ENCODE peak calls at places on chromosomes 6 and 20, in seven cellular contexts. I, D, Y, R, O, B and Z are unnamed samples.
A peak's percentile ranks its signal among the peaks of the same experiment; 100 is the strongest.

GRCh38 chr20:16553684-16554083 is 19.6 kb downstream of the KIF16B start:
- DNase-seq in I (no peak), D (no peak), Y (no peak), R (no peak), O (no peak), B (no peak), Z (no peak)

GRCh38 chr20:50285376-50286173 is 94.9 kb downstream of the CEBPB start:
- DNase-seq in I (no peak), D (peak; percentile 84), Y (peak; percentile 28), R (no peak), O (no peak), B (peak; percentile 65), Z (no peak)

GRCh38 chr6:88380083-88380482 is 213.9 kb upstream of the CNR1 start:
- DNase-seq in I (no peak), D (peak; percentile 94), Y (no peak), R (no peak), O (peak; percentile 41), B (peak; percentile 80), Z (no peak)

GRCh38 chr20:63089051-63089907 is 82.5 kb upstream of the BHLHE23 start:
- DNase-seq in I (no peak), D (peak; percentile 50), Y (no peak), R (no peak), O (peak; percentile 10), B (peak; percentile 42), Z (peak; percentile 88)

GRCh38 chr20:24729896-24730605 is 219.0 kb upstream of the CST7 start:
- DNase-seq in I (no peak), D (no peak), Y (no peak), R (no peak), O (no peak), B (no peak), Z (no peak)

GRCh38 chr6:73236147-73236750 is 11.0 kb upstream of the KHDC1L start:
- DNase-seq in I (no peak), D (no peak), Y (no peak), R (no peak), O (no peak), B (no peak), Z (peak; percentile 79)

GRCh38 chr20:15862178-15862577 is 711.1 kb downstream of the KIF16B start:
- DNase-seq in I (peak; percentile 8), D (no peak), Y (no peak), R (no peak), O (no peak), B (no peak), Z (no peak)

GRCh38 chr6:111534366-111534765 is 51.3 kb upstream of the REV3L start:
- DNase-seq in I (peak; percentile 90), D (no peak), Y (no peak), R (no peak), O (peak; percentile 67), B (no peak), Z (no peak)

GRCh38 chr20:36666181-36666740 is 20.3 kb upstream of the SLA2 start:
- DNase-seq in I (peak; percentile 16), D (no peak), Y (no peak), R (no peak), O (no peak), B (no peak), Z (no peak)

GRCh38 chr6:17349437-17349836 is 44.0 kb upstream of the CAP2 start:
- DNase-seq in I (no peak), D (no peak), Y (no peak), R (no peak), O (no peak), B (peak; percentile 33), Z (no peak)

GRCh38 chr6:4253604-4254211 is 118.3 kb upstream of the ECI2 start:
- DNase-seq in I (peak; percentile 35), D (no peak), Y (no peak), R (no peak), O (no peak), B (no peak), Z (peak; percentile 47)

GRCh38 chr6:152170702-152171667 is 363.5 kb downstream of the ESR1 start:
- DNase-seq in I (no peak), D (no peak), Y (peak; percentile 89), R (peak; percentile 30), O (no peak), B (no peak), Z (no peak)

GRCh38 chr20:53631909-53632662 is 38.4 kb upstream of the ZNF217 start:
- DNase-seq in I (no peak), D (no peak), Y (no peak), R (no peak), O (no peak), B (no peak), Z (no peak)

GRCh38 chr20:53639647-53640440 is 46.2 kb upstream of the ZNF217 start:
- DNase-seq in I (no peak), D (no peak), Y (no peak), R (no peak), O (no peak), B (no peak), Z (no peak)

GRCh38 chr20:53636725-53637097 is 43.1 kb upstream of the ZNF217 start:
- DNase-seq in I (no peak), D (no peak), Y (no peak), R (no peak), O (no peak), B (no peak), Z (no peak)

GRCh38 chr20:53639128-53639527 is 45.5 kb upstream of the ZNF217 start:
- DNase-seq in I (no peak), D (no peak), Y (no peak), R (no peak), O (no peak), B (no peak), Z (no peak)

GRCh38 chr20:53635189-53635588 is 41.5 kb upstream of the ZNF217 start:
- DNase-seq in I (no peak), D (no peak), Y (no peak), R (no peak), O (no peak), B (no peak), Z (no peak)
- H3K36me3 ChIP-seq in I (no peaks in the 10 kb centered on the region), D (no peaks in the 10 kb centered on the region), Y (no peaks in the 10 kb centered on the region), R (no peaks in the 10 kb centered on the region), O (no peaks in the 10 kb centered on the region), B (no peaks in the 10 kb centered on the region), Z (no peaks in the 10 kb centered on the region)

DNA sequence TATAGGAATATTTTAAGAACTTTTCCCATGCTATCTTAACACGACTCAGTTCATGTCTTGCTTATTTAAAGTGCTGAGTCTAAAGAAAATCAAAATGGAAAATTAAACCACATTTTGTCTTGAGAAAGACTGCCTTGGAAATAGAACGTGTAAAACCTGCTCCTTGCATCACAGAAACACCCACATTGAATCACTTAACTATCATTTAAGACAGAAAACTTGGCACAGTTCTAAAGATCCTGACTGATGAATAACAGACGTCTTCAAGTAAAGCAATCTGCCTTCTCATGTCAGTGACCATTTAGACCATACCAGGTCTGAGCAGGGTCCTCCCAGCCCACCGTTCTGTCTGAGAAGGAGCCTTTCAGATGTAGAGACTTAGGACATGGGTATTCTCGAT is 7.4 kb downstream of the PERP start:
- DNase-seq in I (peak; percentile 38), D (no peak), Y (no peak), R (no peak), O (no peak), B (no peak), Z (peak; percentile 94)
- H3K36me3 ChIP-seq in I (no peaks in the 10 kb centered on the region), D (peaks cover 11% of the 10 kb centered on the region), Y (no peaks in the 10 kb centered on the region), R (no peaks in the 10 kb centered on the region), O (peaks cover 15% of the 10 kb centered on the region), B (peaks cover 10% of the 10 kb centered on the region), Z (peaks cover 59% of the 10 kb centered on the region)

GRCh38 chr20:33629979-33630378 is 32.1 kb upstream of the C20orf144 start:
- DNase-seq in I (no peak), D (no peak), Y (no peak), R (no peak), O (no peak), B (no peak), Z (no peak)
- H3K36me3 ChIP-seq in I (no peaks in the 10 kb centered on the region), D (peaks cover 78% of the 10 kb centered on the region), Y (no peaks in the 10 kb centered on the region), R (peaks cover 23% of the 10 kb centered on the region), O (peaks cover 86% of the 10 kb centered on the region), B (peaks cover 25% of the 10 kb centered on the region), Z (peaks cover 9% of the 10 kb centered on the region)

GRCh38 chr6:30678964-30679726 is 6.3 kb upstream of the DHX16 start:
- DNase-seq in I (peak; percentile 88), D (peak; percentile 92), Y (no peak), R (peak; percentile 86), O (peak; percentile 88), B (peak; percentile 82), Z (peak; percentile 74)
- H3K36me3 ChIP-seq in I (no peaks in the 10 kb centered on the region), D (peaks cover 34% of the 10 kb centered on the region), Y (peaks cover 10% of the 10 kb centered on the region), R (peaks cover 28% of the 10 kb centered on the region), O (peaks cover 44% of the 10 kb centered on the region), B (peaks cover 78% of the 10 kb centered on the region), Z (no peaks in the 10 kb centered on the region)

DNA sequence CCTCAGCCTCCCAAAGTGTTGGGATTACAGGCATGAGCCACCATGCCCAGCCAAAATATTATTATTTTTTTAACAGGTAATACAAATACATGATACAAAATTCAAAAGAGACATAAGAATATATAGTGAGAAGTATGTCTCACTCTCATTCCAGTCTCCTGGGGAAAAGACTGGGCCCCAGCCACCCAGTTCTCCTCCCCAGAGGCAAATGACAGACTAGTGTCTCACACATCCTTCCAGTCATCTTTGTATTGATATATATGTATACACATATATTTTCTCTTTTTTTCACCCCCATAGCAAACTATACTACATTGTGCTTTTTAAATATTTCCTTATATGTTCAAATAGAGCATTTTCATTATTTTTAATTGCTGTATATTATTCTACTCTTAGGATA is 8.3 kb downstream of the GSS start:
- DNase-seq in I (no peak), D (no peak), Y (no peak), R (no peak), O (no peak), B (no peak), Z (no peak)
- H3K36me3 ChIP-seq in I (no peaks in the 10 kb centered on the region), D (peaks cover 26% of the 10 kb centered on the region), Y (no peaks in the 10 kb centered on the region), R (peaks cover 37% of the 10 kb centered on the region), O (peaks cover 20% of the 10 kb centered on the region), B (peaks cover 66% of the 10 kb centered on the region), Z (peaks cover 37% of the 10 kb centered on the region)